ENCODE peak calls at places on chromosomes 5 and 9, in five cellular contexts. K is AG04450, C is MM.1S, Q is kidney, A is HFFc6. E is an unnamed sample.

GRCh38 chr9:1337169-1337568 is 287.0 kb downstream of the DMRT2 start:
- DNase-seq in K (no peak), Q (no peak), A (no peak), C (no peak), E (no peak)

GRCh38 chr5:181058321-181058720 is 18.3 kb downstream of the BTNL9 start:
- DNase-seq in K (no peak), Q (no peak), A (no peak), C (no peak), E (no peak)

GRCh38 chr9:92508018-92508417 is 25.7 kb upstream of the ASPN start:
- DNase-seq in C (no peak), A (no peak), Q (no peak), K (no peak), E (no peak)

GRCh38 chr9:135990468-135991429 is 29.6 kb upstream of the UBAC1 start:
- DNase-seq in K (peak; percentile 53), C (peak; percentile 56), Q (peak; percentile 89), A (no peak), E (peak; percentile 77)

GRCh38 chr5:31995011-31995410 is 179.1 kb downstream of the GOLPH3 start:
- DNase-seq in K (no peak), Q (no peak), A (no peak), C (peak; percentile 19), E (no peak)

GRCh38 chr5:139638090-139638735 is 9.9 kb upstream of the CXXC5 start:
- DNase-seq in K (no peak), A (peak; percentile 76), C (peak; percentile 95), Q (peak; percentile 96), E (peak; percentile 65)

GRCh38 chr9:121684381-121685145 is 33.1 kb downstream of the DAB2IP start:
- DNase-seq in Q (peak; percentile 80), A (no peak), C (peak; percentile 37), K (no peak), E (peak; percentile 53)

GRCh38 chr5:119388619-119389190 is 32.9 kb downstream of the TNFAIP8 start:
- DNase-seq in A (no peak), C (no peak), Q (no peak), K (no peak), E (no peak)

GRCh38 chr9:86034863-86035734 is 64.3 kb downstream of the GOLM1 start:
- DNase-seq in K (peak; percentile 7), A (peak; percentile 12), Q (no peak), C (peak; percentile 27), E (peak; percentile 49)

GRCh38 chr5:1435369-1435768 is 9.9 kb downstream of the SLC6A3 start:
- DNase-seq in K (no peak), C (no peak), A (no peak), Q (no peak), E (no peak)

GRCh38 chr5:35436441-35437057 is 181.1 kb upstream of the SPEF2 start:
- DNase-seq in K (no peak), C (peak; percentile 46), Q (no peak), A (peak; percentile 49), E (peak; percentile 44)

GRCh38 chr9:77163889-77164288 is 13.4 kb upstream of the VPS13A start:
- DNase-seq in K (no peak), Q (no peak), A (peak; percentile 22), C (no peak), E (peak; percentile 91)

GRCh38 chr9:33239922-33240321 is at the start of gene SPINK4:
- DNase-seq in A (no peak), K (no peak), Q (no peak), C (no peak), E (no peak)

GRCh38 chr5:10594591-10595210 is 30.8 kb downstream of the ANKRD33B start:
- DNase-seq in C (no peak), A (no peak), K (no peak), Q (no peak), E (peak; percentile 48)

GRCh38 chr9:133930046-133931015 is 61.8 kb downstream of the VAV2 start:
- DNase-seq in K (no peak), A (no peak), Q (no peak), C (no peak), E (no peak)

GRCh38 chr5:68287976-68288755 is 72.6 kb downstream of the PIK3R1 start:
- DNase-seq in K (no peak), Q (peak; percentile 93), C (peak; percentile 96), A (peak; percentile 48), E (peak; percentile 53)

GRCh38 chr5:1009359-1010180 is 968 bp downstream of the NKD2 start:
- DNase-seq in A (no peak), C (no peak), K (no peak), Q (peak; percentile 77), E (no peak)

GRCh38 chr5:97167435-97167834 is 15.6 kb downstream of the RIOK2 start:
- DNase-seq in K (no peak), Q (no peak), C (peak; percentile 25), A (no peak), E (no peak)

GRCh38 chr9:96062854-96063253 is 187.4 kb downstream of the ERCC6L2 start:
- DNase-seq in A (no peak), C (no peak), K (no peak), Q (no peak), E (no peak)

GRCh38 chr9:37408933-37409710 is 13.4 kb upstream of the GRHPR start:
- DNase-seq in C (peak; percentile 99), Q (peak; percentile 68), A (no peak), K (no peak), E (no peak)

GRCh38 chr9:75833765-75834164 is 56.7 kb upstream of the PCSK5 start:
- DNase-seq in C (no peak), A (no peak), Q (no peak), K (no peak), E (no peak)

GRCh38 chr9:115980502-115980901 is 173.1 kb upstream of the PAPPA start:
- DNase-seq in A (no peak), K (no peak), Q (no peak), C (no peak), E (no peak)

GRCh38 chr9:73753171-73753570 is 601.5 kb downstream of the ANXA1 start:
- DNase-seq in Q (no peak), K (no peak), A (no peak), C (no peak), E (peak; percentile 5)

GRCh38 chr5:181186902-181187499 is 18.0 kb downstream of the TRIM7 start:
- DNase-seq in K (no peak), C (no peak), Q (no peak), A (no peak), E (no peak)

GRCh38 chr9:134358026-134358967 is 32.0 kb downstream of the RXRA start:
- DNase-seq in A (no peak), K (no peak), C (no peak), Q (no peak), E (peak; percentile 33)

GRCh38 chr5:173281910-173282309 is 46.3 kb downstream of the STC2 start:
- DNase-seq in A (no peak), K (no peak), C (no peak), Q (no peak), E (peak; percentile 36)

DNA sequence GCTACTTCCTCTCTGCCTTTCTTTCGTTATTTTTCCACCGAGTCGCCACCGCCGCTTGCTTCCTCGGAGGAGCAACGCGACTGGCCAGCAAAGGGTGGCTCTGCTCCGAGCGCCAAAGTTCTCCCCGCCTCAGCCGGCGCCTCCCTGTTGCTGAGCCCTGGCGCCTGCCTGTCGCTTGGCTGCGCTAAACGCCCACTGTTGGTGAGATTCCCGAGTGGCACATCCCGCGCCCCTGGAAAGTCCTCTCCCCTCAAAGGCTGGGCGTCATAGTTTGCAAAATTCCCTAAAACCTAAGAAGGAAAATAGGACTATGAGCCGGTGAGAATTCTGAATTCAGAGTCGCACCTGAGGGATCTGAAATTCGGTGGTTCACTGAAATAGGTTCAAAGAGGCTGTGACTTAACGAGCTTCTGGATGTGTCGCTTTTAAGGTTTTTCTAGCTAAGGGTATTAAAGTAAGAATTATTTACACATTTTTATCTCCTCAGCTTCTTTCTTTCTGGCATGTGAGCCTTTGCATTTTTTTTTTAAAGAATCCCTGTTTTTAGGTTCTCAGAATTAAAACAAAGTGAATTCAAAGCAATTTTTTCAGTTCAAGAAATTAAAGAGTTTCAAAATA is at the start of gene GRIN3A:
- DNase-seq in C (no peak), A (no peak), Q (peak; percentile 67), K (no peak), E (no peak)
- TF ChIP-seq CTCF in C (no peak), A (no peak), Q (peak; percentile 1), K (no peak), E (no peak)

DNA sequence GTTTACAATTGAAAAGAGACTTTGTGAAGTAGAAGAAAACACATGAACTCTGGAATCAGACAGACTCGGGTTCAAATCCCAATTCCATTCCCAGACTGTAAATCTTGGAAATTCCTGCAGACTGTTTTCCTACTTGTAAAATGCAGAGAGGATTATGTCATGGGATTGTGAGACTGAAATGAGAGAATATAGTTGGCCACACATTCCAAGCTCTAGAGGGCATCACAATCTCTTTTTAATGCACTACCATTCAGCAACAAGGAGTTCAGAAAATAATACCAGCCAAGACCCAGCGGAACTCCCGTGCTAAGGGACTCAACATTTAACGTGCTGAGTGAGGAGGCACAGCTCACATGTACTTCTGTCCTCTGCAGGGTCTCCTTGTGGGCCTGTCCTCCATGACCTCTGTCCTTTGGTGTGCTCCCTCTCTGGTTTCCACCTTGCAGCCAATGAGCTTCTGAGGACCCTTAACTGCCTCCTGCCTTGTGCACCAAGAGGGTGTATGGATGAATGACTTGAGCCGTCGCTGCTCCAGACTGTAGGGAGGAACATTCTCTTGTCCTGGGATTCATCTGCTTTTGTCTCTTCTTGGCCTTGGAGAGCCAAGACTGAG is 263.5 kb downstream of the NTRK2 start:
- DNase-seq in C (no peak), Q (no peak), A (no peak), K (no peak), E (no peak)
- TF ChIP-seq CTCF in C (no peak), Q (peak; percentile 15), A (peak; percentile 38), K (no peak), E (peak; percentile 2)

GRCh38 chr5:122101636-122102285 is 23.7 kb upstream of the LOX start:
- DNase-seq in Q (no peak), K (no peak), C (peak; percentile 73), A (peak; percentile 57), E (peak; percentile 82)
- TF ChIP-seq CTCF in Q (peak; percentile 36), K (peak; percentile 67), C (peak; percentile 68), A (peak; percentile 84), E (peak; percentile 70)

GRCh38 chr5:132504746-132505145 is 14.2 kb upstream of the IRF1 start:
- DNase-seq in K (no peak), Q (no peak), C (no peak), A (no peak), E (no peak)

GRCh38 chr5:132503244-132503643 is 12.7 kb upstream of the IRF1 start:
- DNase-seq in C (no peak), Q (no peak), A (no peak), K (no peak), E (no peak)

GRCh38 chr5:132510076-132510475 is 19.5 kb upstream of the IRF1 start:
- DNase-seq in C (no peak), K (peak; percentile 86), Q (no peak), A (peak; percentile 89), E (peak; percentile 85)

GRCh38 chr5:132505641-132506040 is 15.1 kb upstream of the IRF1 start:
- DNase-seq in Q (no peak), C (no peak), A (no peak), K (no peak), E (no peak)

DNA sequence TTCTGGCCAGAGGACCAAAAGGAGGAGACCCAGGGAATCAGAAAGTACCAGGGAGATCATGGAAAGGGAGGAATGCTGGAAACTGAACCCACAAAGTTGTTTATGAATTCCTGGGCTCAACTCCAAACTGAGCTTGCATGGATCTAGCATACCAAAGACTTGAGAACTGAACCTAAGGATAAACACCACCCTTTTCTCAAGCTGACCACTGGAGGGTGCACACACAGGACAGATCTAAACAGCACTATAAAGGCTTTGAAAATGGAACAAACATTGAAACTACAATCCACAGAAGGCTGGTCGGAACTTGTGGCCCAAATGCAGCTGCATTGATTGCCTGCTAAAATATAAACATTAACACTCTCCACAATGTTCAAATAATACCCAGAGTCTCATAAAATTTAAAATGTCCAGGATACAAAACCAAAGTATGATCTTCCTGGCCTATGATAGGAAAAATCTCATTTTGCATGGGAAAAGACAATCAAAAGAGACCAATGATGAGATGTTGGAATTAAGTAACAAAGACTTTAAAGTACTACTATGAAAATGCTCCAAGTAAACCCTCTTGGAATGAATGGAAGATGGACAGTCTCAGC is 15.6 kb upstream of the IRF1 start:
- DNase-seq in Q (no peak), K (peak; percentile 96), C (peak; percentile 69), A (peak; percentile 93), E (peak; percentile 91)
- TF ChIP-seq CTCF in Q (peak; percentile 42), K (peak; percentile 85), C (peak; percentile 81), A (peak; percentile 79), E (peak; percentile 81)

E was measured in fibroblast of pulmonary artery.